ENCODE peak calls at places on chromosome 21, in five cellular contexts. G, W, Z, D and J are unnamed samples.

GRCh38 chr21:42425603-42425985 is 21.9 kb downstream of the UBASH3A start:
- DNase-seq in G (no peak), W (no peak), Z (no peak), D (no peak), J (no peak)

GRCh38 chr21:21045538-21045937 is 47.3 kb downstream of the NCAM2 start:
- DNase-seq in G (no peak), W (no peak), Z (no peak), D (no peak), J (no peak)

GRCh38 chr21:32978346-32979270 is 47.1 kb upstream of the OLIG2 start:
- DNase-seq in G (no peak), W (no peak), Z (no peak), D (no peak), J (no peak)

GRCh38 chr21:25118648-25119047 is 488.6 kb downstream of the MRPL39 start:
- DNase-seq in G (no peak), W (no peak), Z (peak; percentile 56), D (no peak), J (no peak)

GRCh38 chr21:25907573-25908275 is 173.0 kb downstream of the GABPA start:
- DNase-seq in G (no peak), W (no peak), Z (no peak), D (no peak), J (no peak)

GRCh38 chr21:36148886-36149285 is 7.7 kb upstream of the DOP1B start:
- DNase-seq in G (no peak), W (no peak), Z (no peak), D (no peak), J (no peak)

GRCh38 chr21:36347962-36348328 is 27.9 kb downstream of the MORC3 start:
- DNase-seq in G (no peak), W (no peak), Z (no peak), D (no peak), J (no peak)

GRCh38 chr21:30430170-30430655 is at the start of gene KRTAP13-4:
- DNase-seq in G (no peak), W (no peak), Z (peak; percentile 43), D (no peak), J (no peak)

GRCh38 chr21:43209575-43210453 is 41.0 kb downstream of the CRYAA start:
- DNase-seq in G (no peak), W (peak; percentile 12), Z (peak; percentile 75), D (peak; percentile 6), J (peak; percentile 67)

GRCh38 chr21:44083631-44084291 is 23.4 kb upstream of the PWP2 start:
- DNase-seq in G (no peak), W (peak; percentile 20), Z (peak; percentile 78), D (no peak), J (no peak)

GRCh38 chr21:44533121-44533890 is 6.7 kb downstream of the KRTAP10-1 start:
- DNase-seq in G (no peak), W (no peak), Z (peak; percentile 69), D (no peak), J (no peak)

GRCh38 chr21:44871576-44872265 is 1.8 kb downstream of the PTTG1IP start:
- DNase-seq in G (no peak), W (peak; percentile 82), Z (peak; percentile 73), D (peak; percentile 80), J (peak; percentile 84)

GRCh38 chr21:16196521-16197208 is 466.9 kb downstream of the USP25 start:
- DNase-seq in G (no peak), W (no peak), Z (no peak), D (peak; percentile 18), J (peak; percentile 39)

GRCh38 chr21:16193758-16194606 is 464.2 kb downstream of the USP25 start:
- DNase-seq in G (peak; percentile 58), W (peak; percentile 28), Z (peak; percentile 83), D (peak; percentile 79), J (peak; percentile 80)

GRCh38 chr21:16195476-16195875 is 465.7 kb downstream of the USP25 start:
- DNase-seq in G (no peak), W (no peak), Z (no peak), D (peak; percentile 61), J (peak; percentile 77)

GRCh38 chr21:16194851-16195251 is 465.1 kb downstream of the USP25 start:
- DNase-seq in G (no peak), W (no peak), Z (no peak), D (peak; percentile 17), J (peak; percentile 20)

GRCh38 chr21:16195896-16196443 is 466.2 kb downstream of the USP25 start:
- DNase-seq in G (no peak), W (no peak), Z (no peak), D (no peak), J (no peak)
- H3K4me3 ChIP-seq in G (peak overlapping the region; percentile 68), W (no peak overlapping the region), Z (peak overlapping the region; percentile 84), D (peak overlapping the region; percentile 59), J (peak overlapping the region; percentile 40)

GRCh38 chr21:37412603-37413360 is 46.2 kb downstream of the DYRK1A start:
- DNase-seq in G (no peak), W (no peak), Z (no peak), D (peak; percentile 88), J (peak; percentile 72)
- H3K4me3 ChIP-seq in G (no peak overlapping the region), W (no peak overlapping the region), Z (no peak overlapping the region), D (peak overlapping the region; percentile 4), J (no peak overlapping the region)

DNA sequence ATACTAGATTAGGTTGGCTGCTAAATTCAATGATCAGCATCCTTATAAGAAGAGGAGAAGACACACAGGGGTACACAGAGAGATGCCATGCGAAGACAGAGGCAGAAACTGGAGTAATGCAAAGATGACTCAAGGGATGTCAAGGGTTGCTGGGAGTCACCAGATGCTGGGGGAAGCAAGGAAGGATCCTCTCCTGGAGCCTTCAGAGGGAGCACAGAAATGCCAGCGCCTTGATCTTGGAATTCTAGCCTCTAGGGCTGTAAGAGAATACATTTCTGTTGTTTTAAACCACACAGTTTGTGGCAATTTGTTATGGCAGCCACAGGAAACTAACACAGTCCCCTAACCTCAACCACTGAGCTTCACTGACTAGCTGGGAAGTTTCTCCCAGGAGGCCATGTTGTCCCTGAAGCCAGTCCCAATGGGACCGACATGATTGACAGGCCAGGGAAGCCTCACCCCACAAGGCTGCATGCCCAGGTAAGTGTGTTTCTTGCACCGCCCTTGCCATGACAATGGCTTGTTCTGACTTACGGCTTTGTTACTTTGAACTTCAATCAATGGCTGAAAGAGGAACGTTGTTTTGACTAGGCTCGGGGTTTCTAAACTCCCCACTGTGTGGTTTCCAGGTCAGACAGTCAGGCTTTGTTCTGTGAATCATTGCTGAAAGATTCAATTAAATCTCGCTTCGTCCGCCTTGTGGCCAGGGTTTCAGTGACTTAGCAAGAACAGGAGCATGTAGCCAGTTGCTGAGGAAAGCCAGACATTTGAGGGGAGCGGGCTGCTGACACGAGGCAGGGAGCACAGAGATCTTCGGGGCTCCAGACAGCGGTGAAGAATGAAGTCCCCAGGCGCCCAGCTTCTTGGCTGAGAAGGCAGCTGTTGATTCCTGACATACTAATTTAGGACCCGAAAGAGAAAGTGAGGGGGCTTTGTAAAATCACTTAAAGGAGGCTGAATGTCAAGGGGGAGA is 62.3 kb downstream of the RUNX1 start:
- DNase-seq in G (no peak), W (no peak), Z (no peak), D (peak; percentile 75), J (peak; percentile 87)
- H3K4me3 ChIP-seq in G (no peak overlapping the region), W (no peak overlapping the region), Z (no peak overlapping the region), D (no peak overlapping the region), J (no peak overlapping the region)

GRCh38 chr21:41068411-41069304 is 99.3 kb upstream of the BACE2 start:
- DNase-seq in G (peak; percentile 80), W (peak; percentile 72), Z (peak; percentile 87), D (peak; percentile 58), J (peak; percentile 6)
- H3K4me3 ChIP-seq in G (peak overlapping the region; percentile 57), W (no peak overlapping the region), Z (no peak overlapping the region), D (no peak overlapping the region), J (no peak overlapping the region)

GRCh38 chr21:39175665-39176064 is 7.6 kb downstream of the PSMG1 start:
- DNase-seq in G (no peak), W (no peak), Z (no peak), D (no peak), J (no peak)

GRCh38 chr21:39173999-39174398 is 9.3 kb downstream of the PSMG1 start:
- DNase-seq in G (no peak), W (no peak), Z (no peak), D (no peak), J (no peak)

GRCh38 chr21:39180429-39181019 is 2.7 kb downstream of the PSMG1 start:
- DNase-seq in G (no peak), W (no peak), Z (no peak), D (peak; percentile 12), J (no peak)

GRCh38 chr21:39175154-39175553 is 8.1 kb downstream of the PSMG1 start:
- DNase-seq in G (no peak), W (no peak), Z (no peak), D (peak; percentile 30), J (peak; percentile 58)

GRCh38 chr21:39176312-39176711 is 6.9 kb downstream of the PSMG1 start:
- DNase-seq in G (no peak), W (no peak), Z (no peak), D (peak; percentile 9), J (peak; percentile 46)
- H3K4me3 ChIP-seq in G (no peak overlapping the region), W (no peak overlapping the region), Z (no peak overlapping the region), D (no peak overlapping the region), J (no peak overlapping the region)